ENCODE peak calls at places on chromosomes 13 and 19, in four cellular contexts. M is K562, T is HepG2, U is HCT116. J is an unnamed sample. For H3K4me1, the result is how much of the 10 kb centered on the place peaks cover.

GRCh38 chr13:43414111-43414510 is 372.7 kb downstream of the ENOX1 start:
- DNase-seq in T (no peak), M (no peak), U (no peak), J (no peak)

GRCh38 chr19:4376991-4377781 is 23.2 kb downstream of the SH3GL1 start:
- DNase-seq in U (no peak), M (no peak), T (no peak), J (no peak)

GRCh38 chr13:50519866-50520265 is 323.6 kb downstream of the DLEU7 start:
- DNase-seq in M (no peak), T (no peak), U (no peak), J (no peak)

GRCh38 chr13:48783831-48784230 is 130.1 kb downstream of the CYSLTR2 start:
- DNase-seq in T (no peak), U (no peak), M (no peak), J (no peak)

GRCh38 chr19:42440357-42441046 is 2.2 kb downstream of the CXCL17 start:
- DNase-seq in M (peak), T (peak), U (peak), J (no peak)

GRCh38 chr13:48505597-48506091 is 27.2 kb downstream of the RCBTB2 start:
- DNase-seq in U (no peak), M (no peak), T (no peak), J (no peak)

GRCh38 chr19:51407631-51408131 is 9.8 kb downstream of the SIGLEC10 start:
- DNase-seq in M (peak), T (peak), U (peak), J (no peak)

GRCh38 chr19:6056282-6056741 is 54.0 kb downstream of the RFX2 start:
- DNase-seq in U (no peak), T (peak), M (no peak), J (no peak)

GRCh38 chr13:33582121-33582520 is 235.8 kb upstream of the RFC3 start:
- DNase-seq in U (no peak), T (no peak), M (no peak), J (no peak)

GRCh38 chr13:43206858-43207257 is 183.5 kb downstream of the DNAJC15 start:
- DNase-seq in U (no peak), M (no peak), T (no peak), J (no peak)

GRCh38 chr13:30341815-30342570 is 34.6 kb upstream of the KATNAL1 start:
- DNase-seq in M (no peak), U (peak), T (no peak), J (no peak)

GRCh38 chr19:13506550-13506878 is 235 bp upstream of the CACNA1A start:
- DNase-seq in M (no peak), U (no peak), T (no peak), J (no peak)

GRCh38 chr13:47611664-47612288 is 389.3 kb downstream of the SUCLA2 start:
- DNase-seq in M (no peak), T (no peak), U (no peak), J (no peak)

GRCh38 chr13:35784286-35784951 is 307.9 kb upstream of the MAB21L1 start:
- DNase-seq in U (no peak), T (peak), M (no peak), J (no peak)

GRCh38 chr19:1103691-1104451 is at the start of gene GPX4:
- DNase-seq in U (peak), T (peak), M (peak), J (peak)
- TF ChIP-seq REST in U (no peak), T (no peak), M (no peak), J (no peak)

DNA sequence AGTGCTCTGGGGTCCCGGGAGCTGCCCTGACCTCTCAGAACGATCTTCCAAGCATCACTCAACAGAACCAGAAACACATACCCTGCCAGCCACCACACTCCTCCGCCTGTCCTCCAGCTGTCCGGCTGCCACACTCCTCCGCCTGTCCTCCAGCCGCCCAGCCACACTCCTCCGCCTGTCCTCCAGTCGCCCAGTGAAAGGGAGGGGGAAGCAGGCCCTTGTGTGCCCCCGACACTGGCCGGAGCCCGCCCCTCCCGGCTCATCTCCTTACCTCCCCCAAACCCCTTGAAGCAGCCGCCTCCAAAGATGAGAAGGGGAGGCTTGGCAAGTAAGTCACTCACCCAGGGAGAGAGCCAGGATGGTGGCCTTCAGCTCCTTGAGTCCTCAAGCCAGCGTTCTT is 40.2 kb downstream of the STK24 start:
- DNase-seq in T (no peak), M (no peak), U (no peak), J (no peak)
- H3K4me1 ChIP-seq in T (half or more), M (under half), U (under half), J (under half)

DNA sequence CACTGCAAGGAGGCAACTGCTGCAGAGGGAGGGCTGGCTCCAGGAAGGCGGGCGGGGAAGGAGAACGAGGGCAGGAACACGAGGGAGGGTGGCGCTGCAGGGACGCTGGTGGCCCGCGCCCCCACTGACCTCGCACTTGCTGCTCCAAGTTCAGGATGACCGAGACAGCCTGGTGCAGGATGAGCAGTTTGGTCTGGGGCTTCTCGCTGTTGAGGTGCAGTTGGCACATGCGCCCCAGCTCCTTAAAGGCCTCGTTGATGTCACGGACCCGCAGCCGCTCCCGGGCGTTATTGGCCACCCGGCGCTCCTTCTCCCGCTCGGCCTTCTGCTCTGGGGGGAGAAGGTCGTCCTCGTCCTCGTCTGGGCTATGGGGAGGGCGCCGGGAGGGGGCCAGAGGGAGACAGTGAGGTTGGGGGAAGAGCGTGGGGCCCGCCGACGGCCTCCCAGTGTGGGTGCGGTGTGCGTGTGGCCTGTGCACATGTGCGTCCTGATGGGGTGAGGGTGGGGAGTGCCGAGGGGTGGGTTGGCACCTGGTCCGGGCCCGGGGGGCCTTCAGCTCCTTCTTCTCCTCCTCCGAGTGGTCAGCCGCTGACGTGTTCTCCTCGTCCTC is 10.0 kb upstream of the UQCR11 start:
- DNase-seq in M (no peak), U (no peak), T (no peak), J (no peak)
- TF ChIP-seq TCF7L2 in M (no peak), U (no peak), T (no peak), J (no peak)

GRCh38 chr13:77329133-77330008 is 2.5 kb upstream of the MYCBP2 start:
- DNase-seq in T (peak), U (peak), M (peak), J (peak)
- TF ChIP-seq REST in T (no peak), U (no peak), M (no peak), J (no peak)

GRCh38 chr13:40589285-40590109 is 76.9 kb downstream of the FOXO1 start:
- DNase-seq in T (peak), M (no peak), U (no peak), J (no peak)

GRCh38 chr13:40585911-40586471 is 80.5 kb downstream of the FOXO1 start:
- DNase-seq in T (no peak), M (no peak), U (no peak), J (no peak)

GRCh38 chr13:40583738-40584137 is 82.7 kb downstream of the FOXO1 start:
- DNase-seq in T (no peak), U (no peak), M (no peak), J (no peak)

GRCh38 chr13:40588101-40588500 is 78.3 kb downstream of the FOXO1 start:
- DNase-seq in U (no peak), M (no peak), T (no peak), J (no peak)

GRCh38 chr13:40586886-40587285 is 79.6 kb downstream of the FOXO1 start:
- DNase-seq in T (no peak), U (no peak), M (no peak), J (no peak)
- H3K4me1 ChIP-seq in T (half or more), U (under half), M (under half), J (under half)

GRCh38 chr13:86864376-86864775 is 806.8 kb upstream of the SLITRK5 start:
- DNase-seq in U (no peak), M (no peak), T (no peak), J (no peak)

GRCh38 chr13:86856996-86857395 is 814.2 kb upstream of the SLITRK5 start:
- DNase-seq in M (no peak), T (peak), U (peak), J (no peak)

GRCh38 chr13:86862137-86862536 is 809.0 kb upstream of the SLITRK5 start:
- DNase-seq in M (no peak), T (no peak), U (no peak), J (no peak)
- TF ChIP-seq TCF7L2 in M (no peak), T (no peak), U (no peak), J (no peak)

J was measured in Panc1.